ENCODE peak calls at places on chromosomes 13 and 19, in eight cellular contexts. F is SK-N-SH, H is H1, U is K562, I is A549, P is GM12878, X is IMR-90, N is HepG2. S is an unnamed sample.

GRCh38 chr19:48348039-48348438 is 15.7 kb downstream of the TMEM143 start:
- DNase-seq in F (no peak), H (no peak), U (no peak), I (no peak), P (no peak), X (no peak), N (peak; percentile 79), S (no peak)

GRCh38 chr19:48750771-48751504 is 1.5 kb downstream of the FUT1 start:
- DNase-seq in F (no peak), H (no peak), U (no peak), I (no peak), P (no peak), X (no peak), N (no peak), S (no peak)

GRCh38 chr13:34172048-34172447 is 354.1 kb downstream of the RFC3 start:
- DNase-seq in F (no peak), H (no peak), U (no peak), I (no peak), P (no peak), X (no peak), N (no peak), S (no peak)

GRCh38 chr13:96816261-96816660 is 178.0 kb downstream of the OXGR1 start:
- DNase-seq in F (no peak), H (no peak), U (no peak), I (no peak), P (no peak), X (no peak), N (no peak), S (no peak)

GRCh38 chr19:35349614-35350521 is 2.2 kb downstream of the FFAR1 start:
- DNase-seq in F (no peak), H (no peak), U (peak; percentile 4), I (no peak), P (no peak), X (no peak), N (no peak), S (no peak)

GRCh38 chr19:2167896-2168618 is 4.3 kb downstream of the DOT1L start:
- DNase-seq in F (no peak), H (no peak), U (peak; percentile 56), I (peak; percentile 50), P (peak; percentile 87), X (peak; percentile 44), N (peak; percentile 24), S (no peak)

GRCh38 chr13:52746141-52746540 is 6.5 kb upstream of the CNMD start:
- DNase-seq in F (no peak), H (no peak), U (no peak), I (no peak), P (no peak), X (no peak), N (no peak), S (no peak)

GRCh38 chr13:50599927-50600326 is 243.6 kb downstream of the DLEU7 start:
- DNase-seq in F (no peak), H (no peak), U (no peak), I (no peak), P (no peak), X (no peak), N (no peak), S (no peak)

GRCh38 chr13:100323937-100324336 is 235.0 kb downstream of the PCCA start:
- DNase-seq in F (no peak), H (no peak), U (no peak), I (no peak), P (no peak), X (peak; percentile 8), N (peak; percentile 5), S (no peak)

GRCh38 chr13:19048381-19048780 is 133.2 kb downstream of the TUBA3C start:
- DNase-seq in F (no peak), H (no peak), U (no peak), I (no peak), P (no peak), X (no peak), N (no peak), S (no peak)

GRCh38 chr13:105084931-105085330 is 1450.5 kb downstream of the EFNB2 start:
- DNase-seq in F (no peak), H (no peak), U (no peak), I (no peak), P (no peak), X (no peak), N (no peak), S (no peak)

DNA sequence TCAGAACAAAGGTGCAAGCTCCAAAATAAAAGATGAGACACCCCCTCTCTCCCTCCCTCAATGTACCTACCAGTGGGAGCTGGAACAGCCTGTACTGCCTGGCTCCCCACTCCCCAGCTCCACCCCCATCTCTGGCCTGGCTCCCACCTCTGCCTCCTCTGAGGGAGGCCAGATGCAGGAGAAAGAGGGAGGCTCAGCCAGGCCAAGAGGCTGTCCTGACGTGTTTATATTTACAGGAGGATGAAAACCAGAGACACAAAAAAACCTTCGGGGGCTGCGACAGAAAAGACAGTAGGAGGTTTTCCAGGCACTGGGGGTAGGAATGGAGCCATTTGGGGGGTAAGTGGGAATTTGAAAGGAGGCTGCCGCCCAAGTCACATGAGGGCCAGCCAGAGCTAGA is 19.7 kb downstream of the ARHGEF18 start:
- DNase-seq in F (no peak), H (no peak), U (no peak), I (no peak), P (no peak), X (no peak), N (no peak), S (no peak)
- TF ChIP-seq USF2 in F (no peak), H (no peak), U (no peak), I (no peak), P (no peak), X (no peak), N (no peak), S (no peak)

GRCh38 chr19:3881272-3882040 is 971 bp downstream of the ATCAY start:
- DNase-seq in F (peak; percentile 81), H (no peak), U (peak; percentile 25), I (no peak), P (no peak), X (no peak), N (no peak), S (peak; percentile 34)

GRCh38 chr19:3882041-3882384 is 1.5 kb downstream of the ATCAY start:
- DNase-seq in F (no peak), H (no peak), U (no peak), I (no peak), P (no peak), X (no peak), N (no peak), S (no peak)

GRCh38 chr19:3879656-3880055 is 829 bp upstream of the ATCAY start:
- DNase-seq in F (peak; percentile 52), H (no peak), U (peak; percentile 33), I (peak; percentile 34), P (no peak), X (no peak), N (no peak), S (peak; percentile 51)

GRCh38 chr19:3880471-3881271 is at the start of gene ATCAY:
- DNase-seq in F (peak; percentile 95), H (no peak), U (peak; percentile 20), I (no peak), P (no peak), X (no peak), N (no peak), S (peak; percentile 69)
- TF ChIP-seq USF2 in F (no peak), H (no peak), U (no peak), I (no peak), P (no peak), X (no peak), N (no peak), S (no peak)

DNA sequence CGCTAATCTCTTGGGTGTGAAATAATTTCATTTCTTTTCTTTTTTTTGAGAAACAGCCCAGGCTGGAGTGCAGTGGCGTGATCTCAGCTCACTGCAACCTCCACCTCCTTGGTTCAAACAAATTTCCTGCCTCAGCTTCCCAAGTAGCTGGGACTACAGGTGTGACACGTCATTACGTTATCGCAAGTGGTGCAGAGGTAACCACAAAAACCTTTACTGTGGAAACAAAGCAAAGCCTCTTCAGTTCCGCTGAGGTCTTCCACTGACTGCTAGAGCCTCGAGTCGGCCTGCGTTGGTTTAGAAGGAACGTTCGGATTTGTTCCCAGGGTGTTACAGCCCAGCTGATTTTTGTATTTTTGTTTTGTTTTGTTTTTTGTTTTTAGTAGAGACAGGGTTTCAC is 2.0 kb upstream of the ZNF784 start:
- DNase-seq in F (no peak), H (no peak), U (no peak), I (no peak), P (no peak), X (no peak), N (no peak), S (no peak)
- TF ChIP-seq USF2 in F (no peak), H (no peak), U (no peak), I (no peak), P (no peak), X (no peak), N (no peak), S (no peak)

GRCh38 chr13:37102896-37103295 is 2.6 kb downstream of the CSNK1A1L start:
- DNase-seq in F (no peak), H (no peak), U (no peak), I (no peak), P (no peak), X (no peak), N (no peak), S (no peak)

GRCh38 chr13:37094840-37095239 is 10.6 kb downstream of the CSNK1A1L start:
- DNase-seq in F (no peak), H (no peak), U (no peak), I (no peak), P (no peak), X (no peak), N (no peak), S (no peak)

GRCh38 chr13:37097008-37097579 is 8.4 kb downstream of the CSNK1A1L start:
- DNase-seq in F (no peak), H (no peak), U (no peak), I (no peak), P (no peak), X (no peak), N (no peak), S (no peak)
- TF ChIP-seq USF2 in F (no peak), H (no peak), U (no peak), I (no peak), P (no peak), X (no peak), N (no peak), S (no peak)

GRCh38 chr19:751501-752341 is 809 bp downstream of the MISP start:
- DNase-seq in F (peak; percentile 59), H (no peak), U (peak; percentile 68), I (peak; percentile 90), P (no peak), X (peak; percentile 87), N (peak; percentile 53), S (no peak)

GRCh38 chr19:749811-750210 is 1.1 kb upstream of the MISP start:
- DNase-seq in F (no peak), H (no peak), U (no peak), I (no peak), P (no peak), X (no peak), N (no peak), S (no peak)

GRCh38 chr19:752652-753517 is 2.0 kb downstream of the MISP start:
- DNase-seq in F (no peak), H (no peak), U (no peak), I (peak; percentile 99), P (no peak), X (peak; percentile 90), N (peak; percentile 92), S (no peak)

GRCh38 chr19:748274-748598 is 2.7 kb upstream of the MISP start:
- DNase-seq in F (peak; percentile 55), H (no peak), U (peak; percentile 60), I (no peak), P (no peak), X (no peak), N (no peak), S (no peak)

GRCh38 chr19:750640-751423 is at the start of gene MISP:
- DNase-seq in F (no peak), H (no peak), U (no peak), I (peak; percentile 84), P (no peak), X (no peak), N (no peak), S (no peak)
- TF ChIP-seq USF2 in F (no peak), H (no peak), U (no peak), I (peak; percentile 1), P (no peak), X (no peak), N (no peak), S (no peak)